ENCODE peak calls at places on chromosomes 5 and 9, in four cellular contexts. One of them, this sample, is unnamed.

GRCh38 chr5:37552770-37553719 is 173.9 kb downstream of the WDR70 start:
- DNase-seq in right atrium auricular region: no peak
- DNase-seq in CD8-positive, alpha-beta T cell: no peak
- DNase-seq in heart left ventricle: no peak
- DNase-seq in this sample: no peak

GRCh38 chr9:125763373-125763772 is 16.2 kb downstream of the PBX3 start:
- DNase-seq in heart left ventricle: no peak
- DNase-seq in right atrium auricular region: no peak
- DNase-seq in CD8-positive, alpha-beta T cell: no peak
- DNase-seq in this sample: no peak

GRCh38 chr9:124077915-124078572 is 66.5 kb downstream of the LHX2 start:
- DNase-seq in heart left ventricle: no peak
- DNase-seq in CD8-positive, alpha-beta T cell: no peak
- DNase-seq in right atrium auricular region: no peak
- DNase-seq in this sample: no peak

GRCh38 chr5:40655138-40655537 is 24.6 kb upstream of the PTGER4 start:
- DNase-seq in right atrium auricular region: no peak
- DNase-seq in CD8-positive, alpha-beta T cell: no peak
- DNase-seq in heart left ventricle: no peak
- DNase-seq in this sample: no peak

GRCh38 chr5:16691731-16692130 is 74.9 kb upstream of the RETREG1 start:
- DNase-seq in heart left ventricle: no peak
- DNase-seq in right atrium auricular region: no peak
- DNase-seq in CD8-positive, alpha-beta T cell: no peak
- DNase-seq in this sample: no peak

GRCh38 chr5:96718635-96719077 is 56.5 kb downstream of the CAST start:
- DNase-seq in right atrium auricular region: no peak
- DNase-seq in CD8-positive, alpha-beta T cell: no peak
- DNase-seq in heart left ventricle: peak
- DNase-seq in this sample: peak

GRCh38 chr9:5799314-5799713 is 33.6 kb downstream of the ERMP1 start:
- DNase-seq in heart left ventricle: no peak
- DNase-seq in right atrium auricular region: no peak
- DNase-seq in CD8-positive, alpha-beta T cell: no peak
- DNase-seq in this sample: peak

GRCh38 chr5:60945760-60946253 is 802 bp downstream of the NDUFAF2 start:
- DNase-seq in CD8-positive, alpha-beta T cell: peak
- DNase-seq in heart left ventricle: peak
- DNase-seq in right atrium auricular region: no peak
- DNase-seq in this sample: peak

GRCh38 chr5:13930721-13931246 is 13.7 kb downstream of the DNAH5 start:
- DNase-seq in right atrium auricular region: no peak
- DNase-seq in CD8-positive, alpha-beta T cell: no peak
- DNase-seq in heart left ventricle: no peak
- DNase-seq in this sample: no peak

GRCh38 chr9:76366275-76366674 is 28.0 kb downstream of the RFK start:
- DNase-seq in heart left ventricle: no peak
- DNase-seq in right atrium auricular region: no peak
- DNase-seq in CD8-positive, alpha-beta T cell: no peak
- DNase-seq in this sample: no peak

GRCh38 chr9:111914749-111915424 is 18.3 kb downstream of the UGCG start:
- DNase-seq in heart left ventricle: no peak
- DNase-seq in CD8-positive, alpha-beta T cell: no peak
- DNase-seq in right atrium auricular region: no peak
- DNase-seq in this sample: no peak

GRCh38 chr5:53110156-53110555 is 599 bp upstream of the MOCS2 start:
- DNase-seq in CD8-positive, alpha-beta T cell: no peak
- DNase-seq in right atrium auricular region: no peak
- DNase-seq in heart left ventricle: no peak
- DNase-seq in this sample: no peak

GRCh38 chr5:41636605-41637004 is 126.2 kb upstream of the PLCXD3 start:
- DNase-seq in right atrium auricular region: no peak
- DNase-seq in heart left ventricle: no peak
- DNase-seq in CD8-positive, alpha-beta T cell: no peak
- DNase-seq in this sample: peak

GRCh38 chr5:54719384-54720306 is 202.1 kb downstream of the SNX18 start:
- DNase-seq in right atrium auricular region: no peak
- DNase-seq in CD8-positive, alpha-beta T cell: no peak
- DNase-seq in heart left ventricle: peak
- DNase-seq in this sample: no peak

GRCh38 chr5:117054808-117055398 is 480.3 kb upstream of the SEMA6A start:
- DNase-seq in CD8-positive, alpha-beta T cell: no peak
- DNase-seq in heart left ventricle: no peak
- DNase-seq in right atrium auricular region: no peak
- DNase-seq in this sample: no peak

GRCh38 chr9:137943655-137944054 is 66.1 kb downstream of the CACNA1B start:
- DNase-seq in heart left ventricle: no peak
- DNase-seq in right atrium auricular region: no peak
- DNase-seq in CD8-positive, alpha-beta T cell: no peak
- DNase-seq in this sample: no peak

GRCh38 chr5:94693043-94693822 is 74.8 kb downstream of the SLF1 start:
- DNase-seq in CD8-positive, alpha-beta T cell: no peak
- DNase-seq in heart left ventricle: no peak
- DNase-seq in right atrium auricular region: no peak
- DNase-seq in this sample: no peak

GRCh38 chr5:176603091-176603490 is 6.9 kb downstream of the GPRIN1 start:
- DNase-seq in right atrium auricular region: no peak
- DNase-seq in heart left ventricle: no peak
- DNase-seq in CD8-positive, alpha-beta T cell: no peak
- DNase-seq in this sample: no peak

GRCh38 chr5:137629646-137630045 is 106.2 kb downstream of the KLHL3 start:
- DNase-seq in heart left ventricle: no peak
- DNase-seq in right atrium auricular region: no peak
- DNase-seq in CD8-positive, alpha-beta T cell: no peak
- DNase-seq in this sample: no peak

GRCh38 chr9:134325813-134326753 is at the start of gene RXRA:
- DNase-seq in CD8-positive, alpha-beta T cell: peak
- DNase-seq in heart left ventricle: peak
- DNase-seq in right atrium auricular region: no peak
- DNase-seq in this sample: peak

GRCh38 chr9:36566813-36567217 is 5.9 kb upstream of the MELK start:
- DNase-seq in CD8-positive, alpha-beta T cell: no peak
- DNase-seq in heart left ventricle: no peak
- DNase-seq in right atrium auricular region: no peak
- DNase-seq in this sample: peak

GRCh38 chr9:134403682-134404301 is 77.5 kb downstream of the RXRA start:
- DNase-seq in CD8-positive, alpha-beta T cell: peak
- DNase-seq in right atrium auricular region: peak
- DNase-seq in heart left ventricle: peak
- DNase-seq in this sample: peak

GRCh38 chr5:37721447-37721871 is 118.4 kb downstream of the GDNF start:
- DNase-seq in right atrium auricular region: no peak
- DNase-seq in heart left ventricle: no peak
- DNase-seq in CD8-positive, alpha-beta T cell: no peak
- DNase-seq in this sample: no peak

GRCh38 chr5:163005949-163006348 is 431.4 kb upstream of the CCNG1 start:
- DNase-seq in heart left ventricle: no peak
- DNase-seq in right atrium auricular region: no peak
- DNase-seq in CD8-positive, alpha-beta T cell: no peak
- DNase-seq in this sample: no peak

GRCh38 chr9:120740135-120740534 is 25.9 kb upstream of the MEGF9 start:
- DNase-seq in right atrium auricular region: peak
- DNase-seq in CD8-positive, alpha-beta T cell: no peak
- DNase-seq in heart left ventricle: no peak
- DNase-seq in this sample: no peak

GRCh38 chr5:137316346-137316736 is 182.8 kb downstream of the SPOCK1 start:
- DNase-seq in CD8-positive, alpha-beta T cell: no peak
- DNase-seq in heart left ventricle: no peak
- DNase-seq in right atrium auricular region: no peak
- DNase-seq in this sample: no peak

GRCh38 chr5:1555011-1555807 is 31.4 kb upstream of the LPCAT1 start:
- DNase-seq in heart left ventricle: no peak
- DNase-seq in right atrium auricular region: peak
- DNase-seq in CD8-positive, alpha-beta T cell: no peak
- DNase-seq in this sample: peak

GRCh38 chr5:32283539-32284377 is 29.0 kb downstream of the MTMR12 start:
- DNase-seq in heart left ventricle: no peak
- DNase-seq in right atrium auricular region: no peak
- DNase-seq in CD8-positive, alpha-beta T cell: no peak
- DNase-seq in this sample: no peak

GRCh38 chr5:22496666-22497065 is 356.5 kb downstream of the CDH12 start:
- DNase-seq in heart left ventricle: no peak
- DNase-seq in right atrium auricular region: no peak
- DNase-seq in CD8-positive, alpha-beta T cell: no peak
- DNase-seq in this sample: no peak

GRCh38 chr9:95276395-95276954 is 41.0 kb downstream of the FANCC start:
- DNase-seq in CD8-positive, alpha-beta T cell: no peak
- DNase-seq in right atrium auricular region: no peak
- DNase-seq in heart left ventricle: no peak
- DNase-seq in this sample: no peak

GRCh38 chr9:91682806-91683205 is 259.2 kb upstream of the NFIL3 start:
- DNase-seq in right atrium auricular region: peak
- DNase-seq in CD8-positive, alpha-beta T cell: no peak
- DNase-seq in heart left ventricle: no peak
- DNase-seq in this sample: no peak

GRCh38 chr9:80866576-80867227 is 822.6 kb downstream of the TLE1 start:
- DNase-seq in heart left ventricle: no peak
- DNase-seq in right atrium auricular region: no peak
- DNase-seq in CD8-positive, alpha-beta T cell: no peak
- DNase-seq in this sample: no peak

GRCh38 chr9:133715295-133715865 is 22.8 kb downstream of the SARDH start:
- DNase-seq in heart left ventricle: peak
- DNase-seq in CD8-positive, alpha-beta T cell: no peak
- DNase-seq in right atrium auricular region: peak
- DNase-seq in this sample: no peak

DNA sequence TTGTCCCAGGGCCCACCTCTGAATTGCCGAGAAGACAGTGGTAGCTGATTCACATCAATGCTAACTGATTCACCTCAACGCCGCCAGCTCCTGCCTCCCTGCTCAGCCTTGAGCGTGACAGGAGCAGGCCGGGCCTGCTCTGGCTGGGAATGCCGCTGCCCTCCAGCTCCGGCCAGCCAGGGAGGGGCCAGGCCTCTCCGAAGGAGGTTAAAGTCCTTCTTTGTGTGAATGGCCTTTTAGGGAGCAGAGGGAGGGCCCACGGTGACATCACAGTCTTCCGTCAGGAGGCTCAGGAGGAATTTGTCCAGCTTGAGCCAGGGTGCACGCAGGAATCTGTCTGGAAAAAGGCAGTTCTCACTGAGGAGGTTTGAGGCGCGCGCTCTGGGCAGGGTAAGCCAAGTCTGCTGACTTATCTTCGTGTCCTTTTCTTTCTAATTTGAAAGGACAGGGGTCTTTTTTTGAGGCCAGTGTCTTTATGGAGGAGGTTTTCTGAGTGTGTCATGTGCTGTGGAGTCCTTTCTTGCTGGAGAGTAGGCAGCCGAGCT is 82.7 kb downstream of the C9orf152 start:
- DNase-seq in heart left ventricle: peak
- DNase-seq in CD8-positive, alpha-beta T cell: no peak
- DNase-seq in right atrium auricular region: peak
- DNase-seq in this sample: peak
- H3K4me3 ChIP-seq in heart left ventricle: peak
- H3K4me3 ChIP-seq in CD8-positive, alpha-beta T cell: no peak
- H3K4me3 ChIP-seq in right atrium auricular region: peak
- H3K4me3 ChIP-seq in this sample: no peak

GRCh38 chr5:113225259-113225658 is 209.5 kb downstream of the TSSK1B start:
- DNase-seq in right atrium auricular region: no peak
- DNase-seq in CD8-positive, alpha-beta T cell: no peak
- DNase-seq in heart left ventricle: no peak
- DNase-seq in this sample: no peak

GRCh38 chr5:113223315-113223714 is 211.5 kb downstream of the TSSK1B start:
- DNase-seq in CD8-positive, alpha-beta T cell: no peak
- DNase-seq in right atrium auricular region: no peak
- DNase-seq in heart left ventricle: no peak
- DNase-seq in this sample: no peak

GRCh38 chr5:113224605-113225065 is 210.2 kb downstream of the TSSK1B start:
- DNase-seq in CD8-positive, alpha-beta T cell: no peak
- DNase-seq in heart left ventricle: no peak
- DNase-seq in right atrium auricular region: no peak
- DNase-seq in this sample: no peak

GRCh38 chr5:113226337-113226736 is 208.5 kb downstream of the TSSK1B start:
- DNase-seq in CD8-positive, alpha-beta T cell: no peak
- DNase-seq in right atrium auricular region: no peak
- DNase-seq in heart left ventricle: no peak
- DNase-seq in this sample: no peak

GRCh38 chr5:113223831-113224604 is 210.8 kb downstream of the TSSK1B start:
- DNase-seq in CD8-positive, alpha-beta T cell: no peak
- DNase-seq in right atrium auricular region: no peak
- DNase-seq in heart left ventricle: no peak
- DNase-seq in this sample: no peak
- H3K27ac ChIP-seq in CD8-positive, alpha-beta T cell: no peak
- H3K27ac ChIP-seq in right atrium auricular region: no peak
- H3K27ac ChIP-seq in heart left ventricle: peak
- H3K27ac ChIP-seq in this sample: no peak

GRCh38 chr9:130045657-130046450 is 2.9 kb upstream of the FNBP1 start:
- DNase-seq in heart left ventricle: no peak
- DNase-seq in CD8-positive, alpha-beta T cell: no peak
- DNase-seq in right atrium auricular region: no peak
- DNase-seq in this sample: no peak
- H3K4me3 ChIP-seq in heart left ventricle: no peak
- H3K4me3 ChIP-seq in CD8-positive, alpha-beta T cell: no peak
- H3K4me3 ChIP-seq in right atrium auricular region: no peak
- H3K4me3 ChIP-seq in this sample: no peak

GRCh38 chr5:139344177-139344576 is 2.5 kb downstream of the PAIP2 start:
- DNase-seq in right atrium auricular region: no peak
- DNase-seq in heart left ventricle: no peak
- DNase-seq in CD8-positive, alpha-beta T cell: no peak
- DNase-seq in this sample: no peak

GRCh38 chr5:139343476-139343875 is 1.8 kb downstream of the PAIP2 start:
- DNase-seq in right atrium auricular region: no peak
- DNase-seq in CD8-positive, alpha-beta T cell: no peak
- DNase-seq in heart left ventricle: no peak
- DNase-seq in this sample: no peak

GRCh38 chr5:139341689-139342422 is at the start of gene PAIP2:
- DNase-seq in CD8-positive, alpha-beta T cell: peak
- DNase-seq in right atrium auricular region: peak
- DNase-seq in heart left ventricle: peak
- DNase-seq in this sample: peak

GRCh38 chr5:139341187-139341688 is 416 bp upstream of the PAIP2 start:
- DNase-seq in CD8-positive, alpha-beta T cell: no peak
- DNase-seq in heart left ventricle: no peak
- DNase-seq in right atrium auricular region: no peak
- DNase-seq in this sample: no peak

DNA sequence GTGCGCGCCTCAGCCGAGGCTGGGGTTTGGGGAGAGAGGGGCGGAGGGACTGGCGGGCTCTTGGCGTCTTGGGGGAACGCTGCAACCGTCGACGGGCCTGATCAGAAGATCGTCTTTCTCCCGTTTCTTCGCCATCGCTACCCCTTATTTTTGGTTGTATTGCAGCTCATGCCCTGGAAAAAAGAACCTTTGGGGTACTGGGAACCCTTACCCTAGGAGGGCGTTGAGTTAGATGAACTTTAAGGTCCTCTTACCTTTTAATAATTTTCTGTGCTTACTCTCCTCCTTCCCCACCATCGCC is 719 bp downstream of the PAIP2 start:
- DNase-seq in CD8-positive, alpha-beta T cell: no peak
- DNase-seq in right atrium auricular region: no peak
- DNase-seq in heart left ventricle: no peak
- DNase-seq in this sample: no peak
- H3K27ac ChIP-seq in CD8-positive, alpha-beta T cell: peak
- H3K27ac ChIP-seq in right atrium auricular region: peak
- H3K27ac ChIP-seq in heart left ventricle: peak
- H3K27ac ChIP-seq in this sample: peak

GRCh38 chr5:57179262-57179960 is 5.6 kb downstream of the GPBP1 start:
- DNase-seq in right atrium auricular region: no peak
- DNase-seq in heart left ventricle: no peak
- DNase-seq in CD8-positive, alpha-beta T cell: no peak
- DNase-seq in this sample: no peak
- H3K4me3 ChIP-seq in right atrium auricular region: peak
- H3K4me3 ChIP-seq in heart left ventricle: peak
- H3K4me3 ChIP-seq in CD8-positive, alpha-beta T cell: peak
- H3K4me3 ChIP-seq in this sample: no peak

GRCh38 chr9:136853596-136854112 is 1.5 kb downstream of the MAMDC4 start:
- DNase-seq in right atrium auricular region: no peak
- DNase-seq in heart left ventricle: peak
- DNase-seq in CD8-positive, alpha-beta T cell: no peak
- DNase-seq in this sample: no peak
- H3K27ac ChIP-seq in right atrium auricular region: no peak
- H3K27ac ChIP-seq in heart left ventricle: no peak
- H3K27ac ChIP-seq in CD8-positive, alpha-beta T cell: no peak
- H3K27ac ChIP-seq in this sample: no peak

This sample was measured in testis.